ENCODE peak calls at places on chromosomes 7 and 10, in nine cellular contexts. One of them, this sample, is unnamed. For H3K36me3, the result is how much of the 10 kb centered on the place peaks cover.

GRCh38 chr10:88989824-88990527 is 622 bp upstream of the FAS start:
- DNase-seq in tibial nerve: peak
- DNase-seq in H1: no peak
- DNase-seq in upper lobe of left lung: no peak
- DNase-seq in suprapubic skin: no peak
- DNase-seq in SK-N-SH: no peak
- DNase-seq in sigmoid colon: peak
- DNase-seq in ovary: no peak
- DNase-seq in K562: no peak
- DNase-seq in this sample: no peak

GRCh38 chr7:103989200-103989784 is at the start of gene RELN:
- DNase-seq in upper lobe of left lung: no peak
- DNase-seq in tibial nerve: no peak
- DNase-seq in K562: peak
- DNase-seq in H1: no peak
- DNase-seq in sigmoid colon: no peak
- DNase-seq in SK-N-SH: peak
- DNase-seq in ovary: no peak
- DNase-seq in suprapubic skin: no peak
- DNase-seq in this sample: no peak

GRCh38 chr7:155190608-155191536 is 106.8 kb upstream of the INSIG1 start:
- DNase-seq in K562: peak
- DNase-seq in H1: no peak
- DNase-seq in SK-N-SH: peak
- DNase-seq in tibial nerve: peak
- DNase-seq in sigmoid colon: no peak
- DNase-seq in upper lobe of left lung: peak
- DNase-seq in ovary: no peak
- DNase-seq in suprapubic skin: no peak
- DNase-seq in this sample: peak

GRCh38 chr7:2843711-2844152 is 376 bp downstream of the GNA12 start:
- DNase-seq in ovary: peak
- DNase-seq in SK-N-SH: peak
- DNase-seq in K562: peak
- DNase-seq in suprapubic skin: no peak
- DNase-seq in H1: no peak
- DNase-seq in tibial nerve: no peak
- DNase-seq in sigmoid colon: peak
- DNase-seq in upper lobe of left lung: peak
- DNase-seq in this sample: peak

GRCh38 chr10:6023661-6024333 is 38.4 kb downstream of the IL2RA start:
- DNase-seq in SK-N-SH: no peak
- DNase-seq in ovary: no peak
- DNase-seq in upper lobe of left lung: no peak
- DNase-seq in H1: no peak
- DNase-seq in sigmoid colon: no peak
- DNase-seq in suprapubic skin: no peak
- DNase-seq in tibial nerve: no peak
- DNase-seq in K562: no peak
- DNase-seq in this sample: no peak

GRCh38 chr10:80480852-80481251 is 26.7 kb downstream of the TSPAN14 start:
- DNase-seq in ovary: no peak
- DNase-seq in sigmoid colon: peak
- DNase-seq in K562: no peak
- DNase-seq in tibial nerve: no peak
- DNase-seq in H1: no peak
- DNase-seq in suprapubic skin: no peak
- DNase-seq in upper lobe of left lung: no peak
- DNase-seq in SK-N-SH: no peak
- DNase-seq in this sample: peak

GRCh38 chr7:99504281-99504602 is 220 bp upstream of the ZKSCAN5 start:
- DNase-seq in tibial nerve: no peak
- DNase-seq in SK-N-SH: peak
- DNase-seq in suprapubic skin: peak
- DNase-seq in ovary: no peak
- DNase-seq in H1: peak
- DNase-seq in sigmoid colon: no peak
- DNase-seq in K562: peak
- DNase-seq in upper lobe of left lung: no peak
- DNase-seq in this sample: no peak

GRCh38 chr7:23544913-23545354 is 13.2 kb upstream of the TRA2A start:
- DNase-seq in tibial nerve: no peak
- DNase-seq in sigmoid colon: no peak
- DNase-seq in H1: no peak
- DNase-seq in ovary: no peak
- DNase-seq in K562: no peak
- DNase-seq in SK-N-SH: no peak
- DNase-seq in suprapubic skin: no peak
- DNase-seq in upper lobe of left lung: no peak
- DNase-seq in this sample: no peak

GRCh38 chr7:150756858-150757257 is 19.6 kb downstream of the GIMAP5 start:
- DNase-seq in suprapubic skin: no peak
- DNase-seq in sigmoid colon: no peak
- DNase-seq in ovary: no peak
- DNase-seq in SK-N-SH: no peak
- DNase-seq in tibial nerve: no peak
- DNase-seq in K562: peak
- DNase-seq in upper lobe of left lung: no peak
- DNase-seq in H1: no peak
- DNase-seq in this sample: no peak

GRCh38 chr7:38673795-38674194 is 42.6 kb upstream of the AMPH start:
- DNase-seq in suprapubic skin: no peak
- DNase-seq in H1: no peak
- DNase-seq in sigmoid colon: no peak
- DNase-seq in ovary: no peak
- DNase-seq in K562: no peak
- DNase-seq in tibial nerve: no peak
- DNase-seq in upper lobe of left lung: peak
- DNase-seq in SK-N-SH: no peak
- DNase-seq in this sample: no peak

GRCh38 chr10:7411671-7412481 is 1.0 kb upstream of the SFMBT2 start:
- DNase-seq in sigmoid colon: no peak
- DNase-seq in ovary: peak
- DNase-seq in SK-N-SH: peak
- DNase-seq in tibial nerve: no peak
- DNase-seq in H1: no peak
- DNase-seq in K562: no peak
- DNase-seq in suprapubic skin: no peak
- DNase-seq in upper lobe of left lung: no peak
- DNase-seq in this sample: peak

GRCh38 chr10:30647089-30647488 is 17.5 kb upstream of the LYZL2 start:
- DNase-seq in ovary: no peak
- DNase-seq in tibial nerve: no peak
- DNase-seq in SK-N-SH: no peak
- DNase-seq in suprapubic skin: no peak
- DNase-seq in K562: no peak
- DNase-seq in upper lobe of left lung: no peak
- DNase-seq in H1: no peak
- DNase-seq in sigmoid colon: no peak
- DNase-seq in this sample: no peak

GRCh38 chr7:54860003-54860775 is 101.2 kb upstream of the SEC61G start:
- DNase-seq in sigmoid colon: no peak
- DNase-seq in suprapubic skin: no peak
- DNase-seq in H1: no peak
- DNase-seq in K562: no peak
- DNase-seq in SK-N-SH: no peak
- DNase-seq in tibial nerve: no peak
- DNase-seq in upper lobe of left lung: peak
- DNase-seq in ovary: no peak
- DNase-seq in this sample: no peak

GRCh38 chr10:32985341-32985764 is 27.3 kb upstream of the ITGB1 start:
- DNase-seq in K562: no peak
- DNase-seq in upper lobe of left lung: no peak
- DNase-seq in suprapubic skin: no peak
- DNase-seq in SK-N-SH: no peak
- DNase-seq in sigmoid colon: no peak
- DNase-seq in ovary: no peak
- DNase-seq in tibial nerve: no peak
- DNase-seq in H1: no peak
- DNase-seq in this sample: no peak

GRCh38 chr10:115173915-115174443 is 80.8 kb downstream of the ATRNL1 start:
- DNase-seq in tibial nerve: no peak
- DNase-seq in K562: no peak
- DNase-seq in upper lobe of left lung: no peak
- DNase-seq in H1: no peak
- DNase-seq in suprapubic skin: no peak
- DNase-seq in sigmoid colon: no peak
- DNase-seq in SK-N-SH: no peak
- DNase-seq in ovary: no peak
- DNase-seq in this sample: no peak

GRCh38 chr10:115167716-115168115 is 74.6 kb downstream of the ATRNL1 start:
- DNase-seq in sigmoid colon: no peak
- DNase-seq in ovary: no peak
- DNase-seq in upper lobe of left lung: no peak
- DNase-seq in SK-N-SH: no peak
- DNase-seq in suprapubic skin: no peak
- DNase-seq in tibial nerve: no peak
- DNase-seq in H1: no peak
- DNase-seq in K562: no peak
- DNase-seq in this sample: no peak

DNA sequence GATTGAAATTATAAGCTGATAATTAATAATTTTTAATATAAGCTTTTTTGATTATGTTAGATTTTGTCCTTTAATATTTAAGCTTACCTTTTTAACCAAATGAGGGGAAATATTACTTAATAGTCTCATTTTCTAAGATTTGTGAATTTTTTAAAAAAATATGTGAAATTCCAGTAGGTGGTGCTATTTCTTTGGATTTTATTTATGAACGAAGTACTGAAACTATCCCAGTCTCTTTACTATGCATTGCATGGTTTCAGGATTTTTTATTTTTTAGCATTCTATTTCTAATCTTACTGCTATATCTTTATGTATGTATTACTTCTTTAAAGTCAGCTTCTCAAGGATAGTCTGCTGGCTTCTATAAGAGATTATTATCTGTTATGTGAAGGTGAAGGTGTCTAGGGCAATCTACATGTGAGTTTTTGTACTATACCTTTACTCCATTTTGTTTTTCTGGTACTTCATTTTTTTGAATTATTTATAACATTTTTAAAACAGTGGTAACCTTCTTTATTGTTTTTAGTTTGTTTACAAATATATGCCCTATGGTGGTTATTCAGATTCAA is 78.3 kb downstream of the ATRNL1 start:
- DNase-seq in ovary: no peak
- DNase-seq in suprapubic skin: no peak
- DNase-seq in sigmoid colon: no peak
- DNase-seq in tibial nerve: no peak
- DNase-seq in H1: no peak
- DNase-seq in K562: no peak
- DNase-seq in SK-N-SH: peak
- DNase-seq in upper lobe of left lung: no peak
- DNase-seq in this sample: no peak
- TF ChIP-seq CTCF in ovary: no peak
- TF ChIP-seq CTCF in suprapubic skin: peak
- TF ChIP-seq CTCF in sigmoid colon: no peak
- TF ChIP-seq CTCF in tibial nerve: no peak
- TF ChIP-seq CTCF in H1: no peak
- TF ChIP-seq CTCF in K562: no peak
- TF ChIP-seq CTCF in SK-N-SH: peak
- TF ChIP-seq CTCF in upper lobe of left lung: no peak
- TF ChIP-seq CTCF in this sample: no peak

GRCh38 chr7:140723002-140723401 is 26.5 kb downstream of the NDUFB2 start:
- DNase-seq in K562: no peak
- DNase-seq in upper lobe of left lung: no peak
- DNase-seq in suprapubic skin: no peak
- DNase-seq in sigmoid colon: no peak
- DNase-seq in H1: no peak
- DNase-seq in SK-N-SH: no peak
- DNase-seq in ovary: no peak
- DNase-seq in tibial nerve: no peak
- DNase-seq in this sample: no peak
- H3K36me3 ChIP-seq in K562: under half
- H3K36me3 ChIP-seq in upper lobe of left lung: under half
- H3K36me3 ChIP-seq in suprapubic skin: under half
- H3K36me3 ChIP-seq in sigmoid colon: under half
- H3K36me3 ChIP-seq in H1: under half
- H3K36me3 ChIP-seq in SK-N-SH: under half
- H3K36me3 ChIP-seq in ovary: under half
- H3K36me3 ChIP-seq in tibial nerve: under half
- H3K36me3 ChIP-seq in this sample: under half

DNA sequence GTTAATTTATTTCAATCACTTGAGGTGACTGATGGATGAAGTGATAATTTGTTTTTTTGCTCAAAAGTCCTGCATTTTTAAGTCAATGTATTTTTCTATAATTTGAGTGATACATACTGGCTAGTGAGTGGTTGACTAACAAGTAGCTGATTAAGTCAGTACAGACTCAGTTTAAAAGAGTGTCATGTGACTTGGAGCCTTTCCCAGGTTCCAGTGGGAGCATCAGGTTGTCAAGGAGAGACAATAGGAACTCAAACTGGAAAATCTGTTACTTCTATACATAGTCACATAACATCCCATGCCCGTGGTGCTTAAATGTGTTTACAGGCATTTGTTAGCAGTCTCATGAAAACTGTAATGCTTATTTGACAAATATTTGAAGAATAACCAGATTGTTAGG is 154.7 kb downstream of the ANK3 start:
- DNase-seq in SK-N-SH: no peak
- DNase-seq in H1: no peak
- DNase-seq in K562: no peak
- DNase-seq in tibial nerve: no peak
- DNase-seq in ovary: no peak
- DNase-seq in suprapubic skin: no peak
- DNase-seq in upper lobe of left lung: no peak
- DNase-seq in sigmoid colon: no peak
- DNase-seq in this sample: no peak
- TF ChIP-seq EP300 in SK-N-SH: no peak
- TF ChIP-seq EP300 in H1: no peak
- TF ChIP-seq EP300 in K562: no peak
- TF ChIP-seq EP300 in tibial nerve: no peak
- TF ChIP-seq EP300 in ovary: no peak
- TF ChIP-seq EP300 in suprapubic skin: no peak
- TF ChIP-seq EP300 in upper lobe of left lung: no peak
- TF ChIP-seq EP300 in sigmoid colon: no peak
- TF ChIP-seq EP300 in this sample: no peak

DNA sequence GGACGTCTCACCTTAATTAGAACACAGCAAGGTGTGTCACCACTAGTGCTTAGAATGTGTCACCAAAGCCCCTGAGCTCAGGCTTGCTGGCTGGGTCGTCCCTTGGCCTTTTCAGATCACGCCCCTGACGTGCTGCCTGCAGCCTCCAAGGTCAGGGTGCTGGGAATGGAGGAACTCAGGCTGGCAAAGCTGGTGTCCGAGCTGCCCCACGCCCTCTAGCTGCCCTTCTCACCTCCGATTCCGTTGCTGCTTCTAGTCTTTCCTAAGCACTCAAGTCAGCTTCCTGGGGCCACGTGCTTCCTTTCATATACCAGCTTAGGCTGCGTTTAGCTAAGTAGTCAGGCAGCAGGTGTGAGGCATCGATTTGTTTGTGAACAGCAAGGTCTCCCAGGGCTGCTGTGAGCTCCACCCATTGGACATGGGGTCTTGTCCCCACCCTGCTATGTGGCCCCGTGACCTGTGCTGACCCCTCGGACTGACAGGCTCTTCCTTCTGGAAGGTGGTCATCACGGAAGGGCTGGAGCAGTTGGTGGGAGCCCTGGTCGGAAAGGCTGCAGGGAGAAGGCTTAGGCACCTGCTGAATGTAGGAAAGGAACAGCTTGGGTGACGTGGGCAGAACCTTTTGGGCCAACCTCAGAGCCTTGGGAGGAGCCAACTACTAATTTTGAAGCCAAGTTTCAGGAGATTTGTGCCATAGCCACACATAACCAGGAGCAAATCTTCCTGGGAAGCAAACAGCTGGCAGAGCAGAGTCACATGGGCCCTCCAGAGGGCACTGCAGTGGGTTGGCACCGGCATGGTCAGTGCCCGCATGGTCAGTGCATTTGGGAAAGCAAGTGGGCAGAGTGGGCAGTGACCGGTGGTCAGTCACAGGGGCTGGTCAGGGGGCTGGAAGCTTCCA is 28.8 kb downstream of the VIPR2 start:
- DNase-seq in H1: no peak
- DNase-seq in sigmoid colon: peak
- DNase-seq in tibial nerve: no peak
- DNase-seq in K562: no peak
- DNase-seq in ovary: peak
- DNase-seq in SK-N-SH: no peak
- DNase-seq in upper lobe of left lung: no peak
- DNase-seq in suprapubic skin: peak
- DNase-seq in this sample: no peak
- TF ChIP-seq CTCF in H1: no peak
- TF ChIP-seq CTCF in sigmoid colon: no peak
- TF ChIP-seq CTCF in tibial nerve: no peak
- TF ChIP-seq CTCF in K562: no peak
- TF ChIP-seq CTCF in ovary: no peak
- TF ChIP-seq CTCF in SK-N-SH: no peak
- TF ChIP-seq CTCF in upper lobe of left lung: no peak
- TF ChIP-seq CTCF in suprapubic skin: no peak
- TF ChIP-seq CTCF in this sample: no peak

This sample was measured in transverse colon.